ENCODE peak calls at places on chromosomes 7 and 10, in six cellular contexts. S is neuronal stem cell, U is AG04450, K is left cardiac atrium, A is left ventricle myocardium superior, X is GM12865. T is an unnamed sample.

GRCh38 chr10:14389981-14390590 is 59.4 kb upstream of the FRMD4A start:
- DNase-seq in X (peak), A (no peak), S (no peak), K (no peak), U (no peak), T (peak)

GRCh38 chr10:101441539-101442455 is 87.8 kb downstream of the BTRC start:
- DNase-seq in U (peak), X (peak), K (no peak), S (peak), A (no peak), T (peak)

GRCh38 chr10:35657621-35658020 is 15.5 kb upstream of the FZD8 start:
- DNase-seq in X (no peak), A (no peak), K (no peak), S (no peak), U (no peak), T (no peak)

GRCh38 chr10:32036922-32037321 is 19.3 kb downstream of the KIF5B start:
- DNase-seq in S (no peak), U (no peak), X (no peak), K (no peak), A (no peak), T (no peak)

GRCh38 chr7:45033931-45034290 is 33.9 kb downstream of the CCM2 start:
- DNase-seq in A (peak), X (no peak), K (no peak), U (no peak), S (no peak), T (no peak)

GRCh38 chr7:132179681-132180080 is 396.6 kb downstream of the PLXNA4 start:
- DNase-seq in S (no peak), A (no peak), U (no peak), X (no peak), K (no peak), T (no peak)

GRCh38 chr10:45052700-45053099 is 52.0 kb downstream of the ZNF22 start:
- DNase-seq in A (no peak), X (peak), K (no peak), S (no peak), U (no peak), T (no peak)

GRCh38 chr10:5551531-5552375 is 27.0 kb downstream of the CALML3 start:
- DNase-seq in X (peak), U (no peak), K (peak), A (no peak), S (no peak), T (peak)

GRCh38 chr10:77533156-77533886 is 104.3 kb downstream of the KCNMA1 start:
- DNase-seq in U (no peak), A (no peak), K (no peak), S (no peak), X (no peak), T (no peak)

GRCh38 chr7:41328544-41328943 is 374.3 kb downstream of the INHBA start:
- DNase-seq in X (no peak), U (no peak), A (no peak), S (no peak), K (no peak), T (no peak)

GRCh38 chr10:120729508-120729907 is 121.7 kb upstream of the WDR11 start:
- DNase-seq in X (no peak), K (no peak), S (no peak), A (no peak), U (no peak), T (no peak)

GRCh38 chr7:77393261-77393660 is 22.9 kb downstream of the GSAP start:
- DNase-seq in A (no peak), U (no peak), K (no peak), S (no peak), X (peak), T (peak)

GRCh38 chr10:77361846-77362245 is 275.8 kb downstream of the KCNMA1 start:
- DNase-seq in A (no peak), S (no peak), X (no peak), U (no peak), K (no peak), T (no peak)

GRCh38 chr7:148972360-148972759 is 55.9 kb downstream of the PDIA4 start:
- DNase-seq in S (no peak), K (no peak), U (no peak), A (no peak), X (no peak), T (no peak)

GRCh38 chr7:1940402-1940786 is 270.3 kb downstream of the ELFN1 start:
- DNase-seq in K (peak), S (no peak), A (peak), U (no peak), X (peak), T (peak)

GRCh38 chr7:45007106-45007505 is 7.1 kb downstream of the CCM2 start:
- DNase-seq in X (no peak), S (no peak), U (no peak), K (no peak), A (no peak), T (no peak)

GRCh38 chr10:16776896-16777295 is 40.3 kb downstream of the RSU1 start:
- DNase-seq in K (no peak), U (no peak), A (no peak), S (no peak), X (no peak), T (no peak)

GRCh38 chr7:272108-272615 is 17.8 kb upstream of the FOXL3 start:
- DNase-seq in X (no peak), A (no peak), S (no peak), K (peak), U (no peak), T (no peak)

GRCh38 chr7:12643644-12644043 is 43.8 kb upstream of the ARL4A start:
- DNase-seq in U (no peak), S (no peak), A (no peak), K (no peak), X (peak), T (no peak)

GRCh38 chr7:110943686-110944350 is 147.1 kb upstream of the LRRN3 start:
- DNase-seq in A (no peak), S (no peak), K (no peak), U (peak), X (no peak), T (no peak)

GRCh38 chr10:116538461-116538860 is 7.3 kb upstream of the PNLIP start:
- DNase-seq in S (no peak), U (no peak), K (no peak), X (no peak), A (no peak), T (no peak)

T was measured in GM13977.